ENCODE peak calls at places on chromosomes 16 and 17, in ten cellular contexts. G, T, J, F, X, L, U, M, S and B are unnamed samples.
A peak's percentile ranks its signal among the peaks of the same experiment; 100 is the strongest.

GRCh38 chr16:3458278-3458851 is 14.9 kb downstream of the NAA60 start:
- DNase-seq in G (peak; percentile 85), T (peak; percentile 75), J (peak; percentile 22), F (no peak), X (no peak), L (peak; percentile 72), U (peak; percentile 35), M (no peak), S (peak; percentile 33), B (no peak)

GRCh38 chr16:27324851-27325301 is 11.1 kb downstream of the IL4R start:
- DNase-seq in G (no peak), T (no peak), J (no peak), F (no peak), X (no peak), L (peak; percentile 88), U (no peak), M (no peak), S (no peak), B (peak; percentile 1)

GRCh38 chr17:43309505-43310329 is 75.9 kb upstream of the RNU2-1 start:
- DNase-seq in G (peak; percentile 37), T (no peak), J (peak; percentile 58), F (no peak), X (no peak), L (peak; percentile 68), U (no peak), M (no peak), S (no peak), B (no peak)

GRCh38 chr17:40307691-40308289 is 1.2 kb upstream of the RARA start:
- DNase-seq in G (peak; percentile 78), T (no peak), J (no peak), F (no peak), X (no peak), L (no peak), U (peak; percentile 59), M (no peak), S (no peak), B (no peak)

GRCh38 chr17:82419471-82419995 is 1.1 kb upstream of the OGFOD3 start:
- DNase-seq in G (no peak), T (no peak), J (no peak), F (no peak), X (no peak), L (no peak), U (peak; percentile 17), M (no peak), S (no peak), B (no peak)

GRCh38 chr17:46944931-46945330 is 22.0 kb downstream of the GOSR2 start:
- DNase-seq in G (no peak), T (no peak), J (no peak), F (no peak), X (no peak), L (peak; percentile 55), U (no peak), M (no peak), S (peak; percentile 51), B (no peak)

GRCh38 chr17:38449364-38449763 is 21.1 kb downstream of the ARHGAP23 start:
- DNase-seq in G (no peak), T (no peak), J (peak; percentile 51), F (no peak), X (no peak), L (peak; percentile 86), U (no peak), M (no peak), S (peak; percentile 95), B (no peak)

GRCh38 chr17:17970699-17971430 is 1.3 kb downstream of the TOM1L2 start:
- DNase-seq in G (no peak), T (no peak), J (no peak), F (no peak), X (no peak), L (no peak), U (no peak), M (no peak), S (no peak), B (no peak)

GRCh38 chr17:65674246-65675045 is 113.0 kb upstream of the AXIN2 start:
- DNase-seq in G (no peak), T (no peak), J (no peak), F (no peak), X (no peak), L (no peak), U (peak; percentile 21), M (no peak), S (no peak), B (no peak)

GRCh38 chr17:40174528-40174927 is 2.7 kb upstream of the RAPGEFL1 start:
- DNase-seq in G (no peak), T (no peak), J (no peak), F (no peak), X (no peak), L (no peak), U (no peak), M (no peak), S (no peak), B (no peak)

GRCh38 chr16:72530434-72530833 is 358.5 kb upstream of the PMFBP1 start:
- DNase-seq in G (no peak), T (no peak), J (peak; percentile 28), F (peak; percentile 4), X (no peak), L (no peak), U (peak; percentile 68), M (no peak), S (no peak), B (no peak)

GRCh38 chr17:9902116-9902515 is 3.0 kb downstream of the RCVRN start:
- DNase-seq in G (no peak), T (no peak), J (no peak), F (no peak), X (no peak), L (peak; percentile 70), U (no peak), M (no peak), S (no peak), B (no peak)

GRCh38 chr17:78383725-78384471 is 5.4 kb downstream of the PGS1 start:
- DNase-seq in G (peak; percentile 93), T (peak; percentile 90), J (no peak), F (no peak), X (peak; percentile 97), L (peak; percentile 57), U (peak; percentile 99), M (no peak), S (peak; percentile 73), B (peak; percentile 56)

GRCh38 chr16:29805232-29806095 is 865 bp upstream of the MAZ start:
- DNase-seq in G (peak; percentile 99), T (peak; percentile 99), J (peak; percentile 98), F (peak; percentile 93), X (peak; percentile 93), L (peak; percentile 99), U (peak; percentile 98), M (peak; percentile 95), S (peak; percentile 99), B (peak; percentile 91)

GRCh38 chr17:81322271-81323082 is 27.4 kb upstream of the SLC38A10 start:
- DNase-seq in G (no peak), T (no peak), J (peak; percentile 72), F (peak; percentile 70), X (no peak), L (peak; percentile 87), U (no peak), M (no peak), S (no peak), B (no peak)
- TF ChIP-seq CTCF in G (no peak), T (peak; percentile 19), J (peak; percentile 30), F (no peak), X (no peak), L (peak; percentile 37), U (peak; percentile 8), M (no peak), S (peak; percentile 53), B (no peak)

GRCh38 chr17:66915204-66915611 is 49.3 kb upstream of the CACNG4 start:
- DNase-seq in G (no peak), T (no peak), J (peak; percentile 65), F (peak; percentile 39), X (no peak), L (peak; percentile 81), U (no peak), M (no peak), S (peak; percentile 70), B (no peak)
- TF ChIP-seq CTCF in G (no peak), T (peak; percentile 19), J (peak; percentile 47), F (peak; percentile 82), X (peak; percentile 41), L (peak; percentile 64), U (no peak), M (no peak), S (peak; percentile 69), B (no peak)

DNA sequence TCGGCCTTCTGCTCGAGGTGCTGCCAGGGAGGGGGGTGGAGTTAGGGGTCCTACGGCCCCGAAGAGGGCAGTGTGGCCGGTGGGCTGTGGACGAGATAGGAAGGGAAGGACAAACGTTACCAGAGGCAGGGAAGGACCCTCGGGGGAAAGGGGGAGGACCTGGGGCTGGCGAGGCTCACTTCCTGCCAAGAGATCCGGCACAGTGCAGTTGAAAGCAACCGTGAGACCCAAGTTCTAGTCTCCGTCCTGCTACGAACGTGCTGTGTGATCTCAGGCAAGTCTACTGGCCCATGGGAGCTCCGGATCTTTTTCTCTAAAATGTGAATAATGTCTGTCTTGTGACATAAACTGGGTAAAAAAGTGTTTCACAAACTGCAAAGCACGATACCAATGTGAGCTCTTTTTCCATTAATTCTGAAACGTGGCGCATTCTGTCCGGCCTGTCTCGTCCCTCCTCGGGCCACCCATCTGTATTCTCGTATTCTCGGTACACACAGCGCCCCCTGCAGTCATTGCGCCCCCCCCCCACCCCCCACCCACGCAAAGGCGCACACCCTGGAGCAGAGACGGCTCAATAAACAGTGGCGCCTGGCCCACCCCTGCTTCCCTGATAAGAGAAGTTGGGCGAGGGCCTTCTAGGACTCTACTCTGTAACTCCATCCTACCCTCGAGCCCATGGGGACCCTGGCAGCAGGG is 8.8 kb downstream of the CYGB start:
- DNase-seq in G (no peak), T (no peak), J (no peak), F (no peak), X (no peak), L (no peak), U (peak; percentile 67), M (no peak), S (no peak), B (no peak)
- TF ChIP-seq CTCF in G (no peak), T (peak; percentile 25), J (peak; percentile 17), F (no peak), X (peak; percentile 9), L (no peak), U (no peak), M (no peak), S (no peak), B (no peak)

GRCh38 chr17:34081269-34081668 is 173.8 kb upstream of the CCL2 start:
- DNase-seq in G (no peak), T (no peak), J (peak; percentile 27), F (no peak), X (no peak), L (peak; percentile 89), U (no peak), M (no peak), S (no peak), B (no peak)
- TF ChIP-seq CTCF in G (no peak), T (peak; percentile 21), J (peak; percentile 36), F (no peak), X (peak; percentile 42), L (peak; percentile 87), U (peak; percentile 39), M (no peak), S (peak; percentile 61), B (no peak)

DNA sequence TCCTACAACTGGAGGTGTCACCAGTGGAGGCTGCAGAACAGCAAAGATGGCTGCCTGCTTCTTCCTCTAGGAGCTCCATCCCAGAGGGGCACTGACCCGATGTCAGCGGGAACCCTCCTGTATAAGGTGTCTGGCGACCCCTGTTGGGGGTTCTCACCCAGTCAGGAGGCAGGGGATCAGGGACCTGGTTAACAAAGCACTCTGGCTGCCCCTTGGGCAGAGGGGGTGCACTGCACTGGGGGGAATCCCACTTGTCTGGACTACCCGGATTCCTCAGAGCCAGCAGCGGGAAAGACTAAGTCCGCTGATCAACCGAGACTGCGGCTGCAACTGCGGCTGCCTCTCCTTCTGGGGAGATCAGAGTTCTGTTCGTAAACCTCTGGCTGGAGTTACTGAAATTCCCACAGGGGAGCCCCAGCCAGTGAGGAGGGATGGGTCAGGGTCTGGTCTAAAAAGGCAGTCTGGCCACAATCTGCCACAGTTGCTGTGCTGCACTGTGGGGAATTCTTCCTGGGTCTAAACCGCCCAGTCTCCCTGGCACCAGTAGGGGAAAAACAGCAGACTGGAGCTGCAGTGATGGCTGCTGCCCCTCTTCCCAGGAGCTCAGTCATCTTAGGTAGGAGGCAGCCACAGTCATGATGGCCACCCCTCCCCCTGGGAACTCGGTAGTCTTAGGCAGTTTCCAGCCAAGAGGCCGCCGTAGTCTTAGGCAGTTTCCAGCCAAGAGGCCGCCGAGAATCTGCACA is 213.4 kb downstream of the CYB561 start:
- DNase-seq in G (no peak), T (no peak), J (peak; percentile 4), F (no peak), X (no peak), L (peak; percentile 64), U (no peak), M (no peak), S (no peak), B (no peak)
- TF ChIP-seq CTCF in G (no peak), T (no peak), J (no peak), F (no peak), X (no peak), L (peak; percentile 21), U (no peak), M (no peak), S (no peak), B (no peak)